ENCODE peak calls at places on chromosomes 16 and 17, in four cellular contexts. One of them, this sample, is unnamed.
A peak's percentile ranks its signal among the peaks of the same experiment; 100 is the strongest.

GRCh38 chr16:77273815-77274214 is 74.6 kb downstream of the SYCE1L start:
- DNase-seq in IMR-90: no peak
- DNase-seq in BE2C: no peak
- DNase-seq in heart right ventricle: no peak
- DNase-seq in this sample: no peak

GRCh38 chr17:7018331-7018964 is 4.4 kb upstream of the BCL6B start:
- DNase-seq in heart right ventricle: peak; percentile 64
- DNase-seq in BE2C: no peak
- DNase-seq in IMR-90: no peak
- DNase-seq in this sample: no peak

GRCh38 chr17:50947844-50948514 is 81.8 kb upstream of the TOB1 start:
- DNase-seq in IMR-90: no peak
- DNase-seq in heart right ventricle: peak; percentile 73
- DNase-seq in BE2C: peak; percentile 81
- DNase-seq in this sample: peak; percentile 53

GRCh38 chr17:48149174-48150106 is 41.9 kb downstream of the SNX11 start:
- DNase-seq in BE2C: no peak
- DNase-seq in heart right ventricle: no peak
- DNase-seq in IMR-90: no peak
- DNase-seq in this sample: no peak

GRCh38 chr16:21301168-21301894 is 23.2 kb upstream of the CRYM start:
- DNase-seq in heart right ventricle: peak; percentile 61
- DNase-seq in IMR-90: peak; percentile 61
- DNase-seq in BE2C: peak; percentile 75
- DNase-seq in this sample: peak; percentile 38

GRCh38 chr17:17811381-17812210 is 25.2 kb downstream of the SREBF1 start:
- DNase-seq in BE2C: no peak
- DNase-seq in heart right ventricle: no peak
- DNase-seq in IMR-90: no peak
- DNase-seq in this sample: peak; percentile 75

GRCh38 chr17:41860254-41860931 is 4.8 kb downstream of the KLHL11 start:
- DNase-seq in IMR-90: no peak
- DNase-seq in heart right ventricle: no peak
- DNase-seq in BE2C: no peak
- DNase-seq in this sample: no peak

GRCh38 chr16:67767953-67768352 is 38.4 kb downstream of the RANBP10 start:
- DNase-seq in BE2C: no peak
- DNase-seq in heart right ventricle: no peak
- DNase-seq in IMR-90: peak; percentile 88
- DNase-seq in this sample: no peak

GRCh38 chr17:42459256-42459982 is 741 bp downstream of the ATP6V0A1 start:
- DNase-seq in heart right ventricle: peak; percentile 41
- DNase-seq in IMR-90: peak; percentile 69
- DNase-seq in BE2C: peak; percentile 51
- DNase-seq in this sample: no peak

GRCh38 chr17:31726980-31727427 is 132.0 kb downstream of the COPRS start:
- DNase-seq in BE2C: no peak
- DNase-seq in IMR-90: peak; percentile 81
- DNase-seq in heart right ventricle: no peak
- DNase-seq in this sample: no peak

GRCh38 chr16:83109736-83110135 is 483.0 kb downstream of the CDH13 start:
- DNase-seq in IMR-90: no peak
- DNase-seq in BE2C: no peak
- DNase-seq in heart right ventricle: no peak
- DNase-seq in this sample: no peak

GRCh38 chr17:48102700-48103378 is 1.6 kb upstream of the CBX1 start:
- DNase-seq in BE2C: no peak
- DNase-seq in heart right ventricle: no peak
- DNase-seq in IMR-90: no peak
- DNase-seq in this sample: no peak

GRCh38 chr17:57604771-57605733 is 140.0 kb downstream of the CCDC182 start:
- DNase-seq in IMR-90: peak; percentile 55
- DNase-seq in heart right ventricle: peak; percentile 50
- DNase-seq in BE2C: peak; percentile 97
- DNase-seq in this sample: no peak

GRCh38 chr16:82181456-82182185 is 11.6 kb upstream of the MPHOSPH6 start:
- DNase-seq in heart right ventricle: no peak
- DNase-seq in IMR-90: no peak
- DNase-seq in BE2C: peak; percentile 19
- DNase-seq in this sample: no peak

GRCh38 chr17:219696-220095 is 38.2 kb upstream of the DOC2B start:
- DNase-seq in heart right ventricle: no peak
- DNase-seq in BE2C: no peak
- DNase-seq in IMR-90: no peak
- DNase-seq in this sample: no peak

GRCh38 chr16:58665200-58665599 is 19.4 kb downstream of the SLC38A7 start:
- DNase-seq in BE2C: peak; percentile 30
- DNase-seq in heart right ventricle: no peak
- DNase-seq in IMR-90: no peak
- DNase-seq in this sample: no peak

GRCh38 chr17:66652840-66653507 is 181.9 kb upstream of the CACNG5 start:
- DNase-seq in heart right ventricle: no peak
- DNase-seq in BE2C: no peak
- DNase-seq in IMR-90: peak; percentile 74
- DNase-seq in this sample: no peak

GRCh38 chr16:83420206-83420760 is 387.5 kb upstream of the HSBP1 start:
- DNase-seq in IMR-90: peak; percentile 47
- DNase-seq in BE2C: no peak
- DNase-seq in heart right ventricle: no peak
- DNase-seq in this sample: peak; percentile 1

GRCh38 chr16:57834936-57835335 is 32.6 kb upstream of the KIFC3 start:
- DNase-seq in BE2C: no peak
- DNase-seq in IMR-90: peak; percentile 34
- DNase-seq in heart right ventricle: no peak
- DNase-seq in this sample: no peak

GRCh38 chr17:32161506-32162365 is 19.4 kb downstream of the RHOT1 start:
- DNase-seq in IMR-90: peak; percentile 93
- DNase-seq in heart right ventricle: no peak
- DNase-seq in BE2C: no peak
- DNase-seq in this sample: no peak

GRCh38 chr16:1082266-1082951 is 9.9 kb downstream of the SSTR5 start:
- DNase-seq in IMR-90: peak; percentile 12
- DNase-seq in BE2C: no peak
- DNase-seq in heart right ventricle: no peak
- DNase-seq in this sample: no peak

GRCh38 chr17:80791758-80792284 is 199.8 kb upstream of the CHMP6 start:
- DNase-seq in BE2C: no peak
- DNase-seq in heart right ventricle: no peak
- DNase-seq in IMR-90: peak; percentile 100
- DNase-seq in this sample: no peak

GRCh38 chr17:76304226-76305134 is 3.6 kb downstream of the QRICH2 start:
- DNase-seq in IMR-90: no peak
- DNase-seq in BE2C: no peak
- DNase-seq in heart right ventricle: no peak
- DNase-seq in this sample: no peak

GRCh38 chr16:19165101-19165500 is 2.9 kb upstream of the SYT17 start:
- DNase-seq in BE2C: no peak
- DNase-seq in heart right ventricle: no peak
- DNase-seq in IMR-90: no peak
- DNase-seq in this sample: no peak

GRCh38 chr17:11336290-11336995 is 95.4 kb downstream of the SHISA6 start:
- DNase-seq in BE2C: no peak
- DNase-seq in IMR-90: no peak
- DNase-seq in heart right ventricle: no peak
- DNase-seq in this sample: no peak

GRCh38 chr16:81216706-81217105 is 21.8 kb upstream of the BCO1 start:
- DNase-seq in BE2C: no peak
- DNase-seq in IMR-90: no peak
- DNase-seq in heart right ventricle: no peak
- DNase-seq in this sample: no peak

GRCh38 chr17:22511431-22511830 is 819.1 kb downstream of the KCNJ18 start:
- DNase-seq in heart right ventricle: no peak
- DNase-seq in BE2C: no peak
- DNase-seq in IMR-90: no peak
- DNase-seq in this sample: no peak

GRCh38 chr17:77323413-77324171 is 182.8 kb downstream of the SEC14L1 start:
- DNase-seq in BE2C: peak; percentile 66
- DNase-seq in IMR-90: peak; percentile 52
- DNase-seq in heart right ventricle: peak; percentile 61
- DNase-seq in this sample: no peak

GRCh38 chr17:47982645-47983440 is 11.9 kb downstream of the CDK5RAP3 start:
- DNase-seq in BE2C: peak; percentile 76
- DNase-seq in IMR-90: no peak
- DNase-seq in heart right ventricle: no peak
- DNase-seq in this sample: no peak

GRCh38 chr17:37701424-37702020 is 43.3 kb downstream of the HNF1B start:
- DNase-seq in IMR-90: no peak
- DNase-seq in BE2C: peak; percentile 16
- DNase-seq in heart right ventricle: peak; percentile 16
- DNase-seq in this sample: no peak

GRCh38 chr17:40980594-40980993 is 3.5 kb downstream of the KRT40 start:
- DNase-seq in IMR-90: peak; percentile 63
- DNase-seq in BE2C: no peak
- DNase-seq in heart right ventricle: no peak
- DNase-seq in this sample: no peak

GRCh38 chr17:44787271-44787940 is 28.6 kb downstream of the ADAM11 start:
- DNase-seq in BE2C: no peak
- DNase-seq in heart right ventricle: no peak
- DNase-seq in IMR-90: no peak
- DNase-seq in this sample: no peak

GRCh38 chr16:85463672-85464071 is 149.4 kb upstream of the GSE1 start:
- DNase-seq in BE2C: no peak
- DNase-seq in heart right ventricle: no peak
- DNase-seq in IMR-90: no peak
- DNase-seq in this sample: no peak
- H3K4me3 ChIP-seq in BE2C: peak overlapping the region; percentile 51
- H3K4me3 ChIP-seq in heart right ventricle: no peak overlapping the region
- H3K4me3 ChIP-seq in IMR-90: no peak overlapping the region
- H3K4me3 ChIP-seq in this sample: no peak overlapping the region

GRCh38 chr17:63985387-63986140 is 12.6 kb upstream of the PRR29 start:
- DNase-seq in BE2C: no peak
- DNase-seq in heart right ventricle: no peak
- DNase-seq in IMR-90: no peak
- DNase-seq in this sample: no peak

GRCh38 chr17:63984206-63984605 is 11.5 kb upstream of the SCN4A start:
- DNase-seq in BE2C: no peak
- DNase-seq in heart right ventricle: no peak
- DNase-seq in IMR-90: peak; percentile 38
- DNase-seq in this sample: no peak

GRCh38 chr17:63983326-63983725 is 10.6 kb upstream of the SCN4A start:
- DNase-seq in IMR-90: no peak
- DNase-seq in BE2C: no peak
- DNase-seq in heart right ventricle: peak; percentile 65
- DNase-seq in this sample: no peak

GRCh38 chr17:63986842-63987615 is 11.1 kb upstream of the PRR29 start:
- DNase-seq in IMR-90: no peak
- DNase-seq in BE2C: no peak
- DNase-seq in heart right ventricle: peak; percentile 40
- DNase-seq in this sample: no peak

DNA sequence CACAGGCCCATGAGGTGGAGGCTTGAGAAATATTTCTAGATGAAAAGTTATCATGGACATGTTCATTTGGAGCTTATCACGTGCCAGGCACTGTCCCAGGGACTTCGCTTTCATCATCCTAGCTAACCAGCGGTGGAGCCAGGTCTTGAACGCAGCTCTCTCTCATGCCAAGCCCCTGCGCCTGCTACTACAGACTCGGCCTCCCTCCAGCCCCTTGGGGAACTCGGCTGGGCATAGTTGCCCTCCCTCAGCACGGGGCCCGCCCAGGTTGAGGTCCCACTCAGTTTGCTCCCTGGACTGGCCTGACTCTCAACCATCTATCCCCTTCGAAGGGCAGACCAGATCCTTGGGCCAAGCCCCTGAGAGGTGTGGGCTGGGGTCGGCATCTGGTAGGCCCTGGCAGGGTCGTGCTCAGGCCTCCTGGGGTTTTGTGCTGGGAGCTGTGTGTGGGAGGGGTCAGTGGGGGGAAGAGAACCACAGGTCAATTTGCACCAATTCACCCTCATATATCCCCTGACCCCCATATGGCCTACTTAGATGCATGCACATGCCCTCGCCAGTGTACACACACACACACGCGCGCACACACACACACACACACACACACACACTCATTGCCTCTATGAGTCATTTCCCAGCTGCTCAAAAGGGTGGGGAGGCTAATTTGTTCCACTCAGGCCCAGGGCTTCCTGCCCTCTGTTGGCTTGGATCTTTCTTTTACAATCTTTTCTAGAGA is 12.1 kb upstream of the SCN4A start:
- DNase-seq in IMR-90: peak; percentile 91
- DNase-seq in BE2C: no peak
- DNase-seq in heart right ventricle: peak; percentile 52
- DNase-seq in this sample: no peak
- TF ChIP-seq CTCF in IMR-90: peak; percentile 3
- TF ChIP-seq CTCF in BE2C: no peak
- TF ChIP-seq CTCF in heart right ventricle: no peak
- TF ChIP-seq CTCF in this sample: no peak

DNA sequence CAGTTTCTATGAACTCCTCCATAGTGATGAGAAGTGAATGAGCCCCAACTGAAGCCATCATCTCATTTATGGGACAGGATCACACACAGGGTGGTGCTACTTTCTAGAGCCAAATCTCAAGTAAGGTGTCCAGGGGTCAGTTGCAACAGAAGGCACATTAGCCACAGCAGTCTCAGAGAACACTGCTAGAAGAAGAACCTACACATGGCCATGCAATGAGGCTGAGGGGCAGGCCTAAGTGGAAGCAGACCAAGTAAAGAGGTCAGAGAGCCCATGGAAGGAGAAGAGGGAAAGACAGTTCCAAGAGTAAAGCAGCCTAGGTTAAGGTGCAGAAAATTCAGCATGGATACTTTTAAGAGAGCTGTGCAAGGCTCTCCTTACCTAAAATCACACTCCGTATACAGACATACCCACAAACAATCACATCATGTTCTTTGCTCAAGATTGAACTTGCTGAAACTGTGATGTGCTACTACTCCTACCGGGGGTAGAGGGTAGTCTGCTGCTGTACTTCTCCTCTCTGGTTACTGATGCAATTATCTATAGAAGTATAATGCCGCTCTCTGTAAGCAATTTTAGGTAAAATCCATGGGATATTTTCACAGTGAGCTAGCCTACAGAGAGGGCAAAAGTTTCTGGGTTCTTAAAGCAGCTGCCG is 1.7 kb downstream of the ABCA8 start:
- DNase-seq in heart right ventricle: no peak
- DNase-seq in BE2C: no peak
- DNase-seq in IMR-90: no peak
- DNase-seq in this sample: no peak
- H3K4me3 ChIP-seq in heart right ventricle: peak overlapping the region; percentile 35
- H3K4me3 ChIP-seq in BE2C: no peak overlapping the region
- H3K4me3 ChIP-seq in IMR-90: no peak overlapping the region
- H3K4me3 ChIP-seq in this sample: no peak overlapping the region

GRCh38 chr17:60303406-60304099 is 88.4 kb downstream of the USP32 start:
- DNase-seq in IMR-90: no peak
- DNase-seq in BE2C: no peak
- DNase-seq in heart right ventricle: no peak
- DNase-seq in this sample: no peak

GRCh38 chr17:60301644-60302043 is 90.3 kb downstream of the USP32 start:
- DNase-seq in BE2C: no peak
- DNase-seq in IMR-90: no peak
- DNase-seq in heart right ventricle: no peak
- DNase-seq in this sample: no peak

GRCh38 chr17:60297729-60298293 is 94.1 kb downstream of the USP32 start:
- DNase-seq in BE2C: no peak
- DNase-seq in IMR-90: no peak
- DNase-seq in heart right ventricle: no peak
- DNase-seq in this sample: no peak

GRCh38 chr17:60300011-60300410 is 91.9 kb downstream of the USP32 start:
- DNase-seq in BE2C: no peak
- DNase-seq in IMR-90: no peak
- DNase-seq in heart right ventricle: no peak
- DNase-seq in this sample: no peak

GRCh38 chr17:60300949-60301348 is 91.0 kb downstream of the USP32 start:
- DNase-seq in IMR-90: peak; percentile 13
- DNase-seq in BE2C: no peak
- DNase-seq in heart right ventricle: no peak
- DNase-seq in this sample: no peak
- TF ChIP-seq CTCF in IMR-90: no peak
- TF ChIP-seq CTCF in BE2C: no peak
- TF ChIP-seq CTCF in heart right ventricle: no peak
- TF ChIP-seq CTCF in this sample: no peak

This sample was measured in LNCaP clone FGC.